ENCODE peak calls at places on chromosomes 13 and 19, in seven cellular contexts. J is Peyer's patch, Y is ascending aorta, T is HL-60, H is cardiac muscle cell, K is left ventricle myocardium inferior, I is lung. X is an unnamed sample.

GRCh38 chr19:38792250-38793111 is 3.5 kb downstream of the LGALS7B start:
- DNase-seq in J (peak; percentile 44), Y (no peak), T (no peak), H (no peak), K (peak; percentile 60), I (peak; percentile 44), X (peak; percentile 55)

GRCh38 chr19:42461700-42462324 is 19.1 kb upstream of the CXCL17 start:
- DNase-seq in J (no peak), Y (no peak), T (no peak), H (no peak), K (no peak), I (no peak), X (no peak)

GRCh38 chr19:46076951-46077814 is 36.4 kb upstream of the IGFL4 start:
- DNase-seq in J (no peak), Y (no peak), T (peak; percentile 57), H (peak; percentile 91), K (no peak), I (no peak), X (peak; percentile 47)

GRCh38 chr13:44749906-44750305 is 173.8 kb upstream of the TSC22D1 start:
- DNase-seq in J (no peak), Y (no peak), T (no peak), H (no peak), K (no peak), I (no peak), X (no peak)

GRCh38 chr13:84567848-84568247 is 685.6 kb upstream of the SLITRK1 start:
- DNase-seq in J (no peak), Y (no peak), T (no peak), H (no peak), K (no peak), I (no peak), X (no peak)

GRCh38 chr19:50427997-50428425 is 4.7 kb upstream of the MYBPC2 start:
- DNase-seq in J (peak; percentile 86), Y (peak; percentile 61), T (peak; percentile 93), H (peak; percentile 34), K (peak; percentile 85), I (peak; percentile 86), X (peak; percentile 82)

GRCh38 chr19:2335848-2336247 is 7.4 kb downstream of the SPPL2B start:
- DNase-seq in J (no peak), Y (no peak), T (no peak), H (no peak), K (no peak), I (no peak), X (no peak)

GRCh38 chr13:33228645-33229445 is 56.7 kb downstream of the STARD13 start:
- DNase-seq in J (no peak), Y (no peak), T (peak; percentile 8), H (peak; percentile 56), K (no peak), I (no peak), X (peak; percentile 68)

GRCh38 chr13:29435125-29435911 is 160.2 kb downstream of the SLC7A1 start:
- DNase-seq in J (no peak), Y (no peak), T (no peak), H (peak; percentile 95), K (no peak), I (no peak), X (no peak)

GRCh38 chr13:91531646-91532045 is 133.2 kb downstream of the GPC5 start:
- DNase-seq in J (no peak), Y (no peak), T (no peak), H (no peak), K (no peak), I (no peak), X (no peak)

GRCh38 chr13:33509642-33510229 is 224.2 kb upstream of the STARD13 start:
- DNase-seq in J (no peak), Y (peak; percentile 21), T (peak; percentile 15), H (no peak), K (peak; percentile 29), I (peak; percentile 36), X (no peak)

GRCh38 chr19:18431351-18432197 is 6.4 kb downstream of the ISYNA1 start:
- DNase-seq in J (no peak), Y (no peak), T (no peak), H (no peak), K (no peak), I (no peak), X (no peak)

GRCh38 chr13:24076124-24076523 is 84.4 kb upstream of the SPATA13 start:
- DNase-seq in J (no peak), Y (no peak), T (no peak), H (no peak), K (no peak), I (no peak), X (no peak)

GRCh38 chr19:42199440-42200115 is 17.9 kb downstream of the DEDD2 start:
- DNase-seq in J (peak; percentile 74), Y (no peak), T (peak; percentile 88), H (no peak), K (peak; percentile 35), I (peak; percentile 70), X (peak; percentile 89)

GRCh38 chr19:38729653-38730469 is 14.4 kb downstream of the CAPN12 start:
- DNase-seq in J (peak; percentile 82), Y (no peak), T (no peak), H (peak; percentile 80), K (peak; percentile 72), I (peak; percentile 74), X (peak; percentile 78)

GRCh38 chr19:13024126-13024957 is 29.1 kb downstream of the NFIX start:
- DNase-seq in J (no peak), Y (no peak), T (no peak), H (no peak), K (no peak), I (no peak), X (no peak)

GRCh38 chr13:81487151-81487550 is 1146.2 kb upstream of the SPRY2 start:
- DNase-seq in J (no peak), Y (no peak), T (no peak), H (peak; percentile 68), K (no peak), I (no peak), X (no peak)

GRCh38 chr19:48511800-48512503 is at the start of gene LMTK3:
- DNase-seq in J (peak; percentile 77), Y (no peak), T (no peak), H (peak; percentile 60), K (no peak), I (no peak), X (peak; percentile 72)

GRCh38 chr19:7533281-7533819 is 2.2 kb upstream of the PNPLA6 start:
- DNase-seq in J (no peak), Y (no peak), T (no peak), H (no peak), K (peak; percentile 76), I (peak; percentile 51), X (no peak)
- H3K4me3 ChIP-seq in J (peak overlapping the region; percentile 57), Y (peak overlapping the region; percentile 89), T (no peak overlapping the region), H (peak overlapping the region; percentile 71), K (peak overlapping the region; percentile 95), I (no peak overlapping the region), X (peak overlapping the region; percentile 92)

DNA sequence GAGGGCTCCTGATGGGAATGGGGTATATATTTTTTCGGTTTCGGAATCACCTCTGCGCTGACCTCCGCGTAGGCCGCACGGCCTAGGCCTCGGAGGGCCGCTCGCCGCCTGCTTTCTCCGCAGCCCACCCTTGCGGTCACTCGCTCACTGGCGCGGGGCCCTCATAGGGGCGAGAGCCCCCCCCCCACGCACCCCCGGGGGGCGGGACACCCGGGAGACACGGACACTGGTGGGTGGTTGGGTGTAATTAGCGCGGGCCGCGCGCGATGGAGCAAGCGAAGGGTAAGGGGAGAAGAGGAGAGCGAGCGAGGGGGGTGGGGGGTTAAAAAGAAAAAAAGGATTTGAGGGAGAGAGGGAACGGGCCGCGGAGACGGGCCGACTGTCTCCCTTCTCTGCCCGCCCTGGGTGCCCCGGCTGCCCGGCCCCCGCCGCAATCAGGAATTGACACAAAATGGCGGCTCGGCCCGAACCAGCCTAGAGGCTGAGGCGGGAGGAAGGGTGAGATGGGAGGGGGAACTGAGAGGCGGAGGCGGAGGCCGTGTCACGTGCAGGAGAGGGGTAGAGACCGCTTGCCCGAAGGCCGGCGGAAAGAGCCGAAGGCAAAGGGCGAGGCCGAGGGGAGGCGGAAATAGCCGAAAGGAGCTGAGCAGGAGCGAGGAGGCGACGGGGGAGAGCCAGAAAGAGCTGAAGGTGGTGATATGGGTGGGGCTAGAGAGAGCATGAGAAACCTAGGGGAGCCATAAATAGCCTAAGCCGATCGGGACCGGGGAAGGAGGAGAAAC is 721 bp downstream of the ZC3H4 start:
- DNase-seq in J (peak; percentile 98), Y (peak; percentile 98), T (peak; percentile 97), H (peak; percentile 99), K (peak; percentile 99), I (peak; percentile 99), X (peak; percentile 100)
- TF ChIP-seq CTCF in J (no peak), Y (no peak), T (no peak), H (no peak), K (no peak), I (no peak), X (no peak)

GRCh38 chr19:4581381-4582111 is 22.1 kb upstream of the SEMA6B start:
- DNase-seq in J (no peak), Y (no peak), T (no peak), H (peak; percentile 80), K (no peak), I (no peak), X (no peak)
- H3K4me3 ChIP-seq in J (no peak overlapping the region), Y (peak overlapping the region; percentile 44), T (peak overlapping the region; percentile 20), H (peak overlapping the region; percentile 85), K (peak overlapping the region; percentile 61), I (no peak overlapping the region), X (no peak overlapping the region)

GRCh38 chr19:11453468-11454341 is 18.3 kb downstream of the PRKCSH start:
- DNase-seq in J (no peak), Y (no peak), T (no peak), H (no peak), K (no peak), I (no peak), X (peak; percentile 71)
- TF ChIP-seq CTCF in J (peak; percentile 39), Y (peak; percentile 15), T (no peak), H (peak; percentile 32), K (peak; percentile 31), I (no peak), X (peak; percentile 74)

DNA sequence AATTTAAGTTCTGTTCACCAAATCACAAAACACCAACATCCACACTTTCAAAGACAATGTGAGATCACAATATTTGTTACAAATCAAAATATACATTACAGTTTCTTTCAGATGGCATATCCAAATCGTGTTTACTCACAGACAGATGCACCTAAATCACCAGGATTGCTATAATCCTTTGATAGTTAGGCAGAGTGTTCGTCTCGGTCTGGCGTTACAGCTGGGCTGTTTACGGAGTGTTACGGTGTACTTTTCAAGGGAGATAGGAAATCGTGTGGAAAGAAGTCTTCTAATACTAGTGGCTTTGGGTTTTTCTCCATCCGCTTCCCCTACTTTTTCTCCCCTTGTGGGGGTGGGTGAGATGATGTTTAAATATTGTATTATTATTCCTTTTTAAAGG is 1.9 kb downstream of the MAB21L1 start:
- DNase-seq in J (no peak), Y (no peak), T (no peak), H (peak; percentile 29), K (no peak), I (no peak), X (no peak)
- H3K4me3 ChIP-seq in J (peak overlapping the region; percentile 27), Y (no peak overlapping the region), T (no peak overlapping the region), H (no peak overlapping the region), K (peak overlapping the region; percentile 68), I (no peak overlapping the region), X (no peak overlapping the region)

GRCh38 chr19:23070353-23070781 is 46.5 kb upstream of the ZNF730 start:
- DNase-seq in J (no peak), Y (no peak), T (no peak), H (no peak), K (peak; percentile 46), I (no peak), X (peak; percentile 2)
- TF ChIP-seq CTCF in J (no peak), Y (peak; percentile 74), T (no peak), H (peak; percentile 57), K (peak; percentile 65), I (no peak), X (peak; percentile 5)

GRCh38 chr19:34838248-34838647 is 65.2 kb upstream of the ZNF599 start:
- DNase-seq in J (no peak), Y (no peak), T (no peak), H (peak; percentile 25), K (no peak), I (no peak), X (no peak)
- H3K4me3 ChIP-seq in J (no peak overlapping the region), Y (peak overlapping the region; percentile 21), T (no peak overlapping the region), H (no peak overlapping the region), K (peak overlapping the region; percentile 53), I (no peak overlapping the region), X (no peak overlapping the region)